ENCODE peak calls at places on chromosome 11, in seven cellular contexts. P, I, C, O, V, N and T are unnamed samples.

GRCh38 chr11:86245369-86246292 is 1.1 kb downstream of the EED start:
- DNase-seq in O (peak), V (peak), I (no peak), N (peak), C (peak), P (peak), T (peak)

GRCh38 chr11:117564321-117564720 is 232.7 kb downstream of the DSCAML1 start:
- DNase-seq in N (no peak), I (no peak), O (no peak), P (no peak), C (no peak), V (no peak), T (no peak)

GRCh38 chr11:47033439-47033838 is 96.9 kb downstream of the CSTPP1 start:
- DNase-seq in V (no peak), C (peak), P (no peak), I (no peak), N (no peak), O (no peak), T (no peak)

GRCh38 chr11:8016396-8016949 is 29.3 kb downstream of the EIF3F start:
- DNase-seq in C (peak), N (no peak), I (peak), V (no peak), P (peak), O (no peak), T (peak)

GRCh38 chr11:8232849-8233606 is 30.6 kb downstream of the LMO1 start:
- DNase-seq in I (no peak), P (no peak), N (no peak), C (no peak), O (no peak), V (no peak), T (no peak)

GRCh38 chr11:11608783-11609232 is 13.0 kb downstream of the GALNT18 start:
- DNase-seq in N (peak), C (no peak), I (no peak), O (no peak), P (peak), V (peak), T (no peak)

GRCh38 chr11:48096588-48097525 is 116.5 kb downstream of the PTPRJ start:
- DNase-seq in V (no peak), P (peak), O (no peak), I (peak), C (peak), N (peak), T (no peak)

GRCh38 chr11:123213307-123213708 is 18.3 kb upstream of the CLMP start:
- DNase-seq in P (no peak), C (no peak), I (peak), V (no peak), N (no peak), O (no peak), T (no peak)

GRCh38 chr11:1121343-1122331 is 36.1 kb upstream of the MUC5AC start:
- DNase-seq in N (peak), I (no peak), V (no peak), P (no peak), O (no peak), C (no peak), T (no peak)

GRCh38 chr11:19025799-19026406 is 34.6 kb downstream of the MRGPRX2 start:
- DNase-seq in I (no peak), N (peak), V (peak), C (no peak), O (no peak), P (no peak), T (no peak)

GRCh38 chr11:110984147-110984546 is 261.4 kb upstream of the POU2AF2 start:
- DNase-seq in O (no peak), I (no peak), V (peak), N (peak), P (peak), C (peak), T (no peak)

GRCh38 chr11:61776561-61777075 is 15.8 kb downstream of the TMEM258 start:
- DNase-seq in C (peak), P (peak), V (peak), I (peak), O (no peak), N (peak), T (peak)

GRCh38 chr11:12460441-12460840 is 83.1 kb downstream of the PARVA start:
- DNase-seq in C (peak), V (peak), O (no peak), I (no peak), N (peak), P (no peak), T (no peak)

GRCh38 chr11:129894281-129895125 is 875 bp downstream of the NFRKB start:
- DNase-seq in P (peak), V (peak), O (no peak), N (peak), C (no peak), I (no peak), T (no peak)

GRCh38 chr11:115961168-115962003 is 457.2 kb upstream of the CADM1 start:
- DNase-seq in O (no peak), I (no peak), P (no peak), N (no peak), C (peak), V (no peak), T (no peak)

GRCh38 chr11:130740819-130741218 is 175.5 kb downstream of the SNX19 start:
- DNase-seq in C (no peak), V (no peak), P (no peak), O (no peak), I (no peak), N (peak), T (no peak)

GRCh38 chr11:23257556-23257955 is 397.3 kb upstream of the CCDC179 start:
- DNase-seq in O (no peak), P (no peak), I (no peak), C (no peak), N (no peak), V (no peak), T (no peak)

GRCh38 chr11:126424471-126425039 is 69.1 kb downstream of the ST3GAL4 start:
- DNase-seq in O (no peak), P (no peak), C (no peak), N (no peak), I (no peak), V (no peak), T (no peak)

GRCh38 chr11:62128835-62129234 is 5.0 kb downstream of the INCENP start:
- DNase-seq in C (no peak), I (no peak), O (no peak), N (no peak), V (no peak), P (no peak), T (no peak)

GRCh38 chr11:88689548-88690240 is 352.2 kb upstream of the CTSC start:
- DNase-seq in C (no peak), O (no peak), N (no peak), P (no peak), V (no peak), I (no peak), T (no peak)

GRCh38 chr11:120563698-120564572 is 52.4 kb downstream of the GRIK4 start:
- DNase-seq in P (no peak), V (peak), C (peak), I (peak), O (peak), N (no peak), T (peak)

GRCh38 chr11:6559375-6559774 is 44.0 kb downstream of the RRP8 start:
- DNase-seq in O (no peak), N (no peak), I (no peak), V (no peak), P (no peak), C (no peak), T (no peak)

GRCh38 chr11:62925745-62926668 is 4.8 kb upstream of the CHRM1 start:
- DNase-seq in O (no peak), N (no peak), V (peak), C (peak), I (peak), P (peak), T (no peak)

GRCh38 chr11:115234794-115235193 is 269.4 kb downstream of the CADM1 start:
- DNase-seq in N (no peak), C (no peak), O (no peak), I (no peak), V (no peak), P (no peak), T (no peak)

GRCh38 chr11:71343828-71344400 is 91.5 kb upstream of the SHANK2 start:
- DNase-seq in N (no peak), I (no peak), C (no peak), P (no peak), V (no peak), O (no peak), T (no peak)

DNA sequence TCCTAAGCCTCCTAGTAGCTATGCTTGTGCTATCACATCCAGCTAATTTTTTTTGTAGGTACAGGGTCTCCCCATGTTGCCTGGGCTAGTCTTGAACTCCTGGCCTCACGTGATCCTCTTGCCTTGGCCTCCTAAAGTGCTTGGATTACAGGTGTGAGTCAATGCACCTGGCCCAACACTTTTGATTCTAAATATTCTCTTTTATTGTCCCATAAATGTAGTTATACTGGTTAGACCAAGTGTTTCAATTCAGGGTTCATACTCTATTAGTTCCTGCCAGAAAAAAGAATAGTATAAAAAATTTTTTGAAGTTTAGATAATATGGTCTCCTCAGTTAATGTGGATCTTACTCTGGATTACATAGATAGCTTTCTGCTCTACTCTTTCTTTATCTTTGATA is 6.7 kb upstream of the PTH start:
- DNase-seq in P (no peak), I (no peak), C (no peak), N (no peak), V (no peak), O (no peak), T (no peak)
- H4K8ac ChIP-seq in P (no peak), I (no peak), C (no peak), N (no peak), V (no peak), O (no peak), T (no peak)

GRCh38 chr11:70078796-70079616 is 889 bp downstream of the ANO1 start:
- DNase-seq in I (peak), P (no peak), V (no peak), N (no peak), O (no peak), C (no peak), T (no peak)

GRCh38 chr11:70079691-70080090 is 1.6 kb downstream of the ANO1 start:
- DNase-seq in V (no peak), P (no peak), I (no peak), C (no peak), N (no peak), O (no peak), T (no peak)

GRCh38 chr11:70076461-70076931 is 1.6 kb upstream of the ANO1 start:
- DNase-seq in V (peak), I (no peak), P (peak), N (no peak), C (no peak), O (no peak), T (no peak)

GRCh38 chr11:70077411-70078094 is 564 bp upstream of the ANO1 start:
- DNase-seq in O (no peak), V (no peak), C (no peak), P (no peak), I (peak), N (no peak), T (no peak)

DNA sequence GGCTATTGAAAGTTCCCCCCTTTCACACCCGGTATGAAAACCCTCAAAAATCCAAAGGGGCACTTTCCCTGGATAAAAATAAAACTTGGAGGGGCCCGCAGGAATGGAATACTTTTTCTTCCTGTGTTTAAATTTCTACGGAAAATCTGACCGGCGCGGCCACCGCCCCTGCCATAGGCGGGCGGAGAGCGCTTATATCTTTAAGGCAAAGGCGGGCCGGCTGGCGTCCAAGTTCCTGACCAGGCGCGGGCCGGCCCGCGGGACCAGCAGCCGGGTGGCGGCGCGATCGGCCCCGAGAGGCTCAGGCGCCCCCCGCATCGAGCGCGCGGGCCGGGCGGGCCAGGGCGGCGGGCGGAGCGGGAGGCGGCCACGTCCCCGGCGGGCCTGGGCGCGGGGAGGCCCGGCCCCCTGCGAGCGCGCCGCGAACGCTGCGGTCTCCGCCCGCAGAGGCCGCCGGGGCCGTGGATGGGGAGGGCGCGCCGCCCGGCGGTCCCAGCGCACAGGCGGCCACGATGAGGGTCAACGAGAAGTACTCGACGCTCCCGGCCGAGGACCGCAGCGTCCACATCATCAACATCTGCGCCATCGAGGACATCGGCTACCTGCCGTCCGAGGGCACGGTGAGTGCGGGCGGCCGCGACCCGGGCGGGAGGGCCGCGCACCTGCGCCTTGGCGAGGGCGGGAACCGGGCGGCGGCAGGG is at the start of gene ANO1:
- DNase-seq in O (no peak), C (no peak), N (peak), P (peak), I (peak), V (no peak), T (no peak)
- H3K4ac ChIP-seq in O (no peak), C (no peak), N (peak), P (no peak), I (peak), V (no peak), T (no peak)

GRCh38 chr11:26801601-26802000 is 79.7 kb upstream of the SLC5A12 start:
- DNase-seq in C (no peak), O (no peak), P (no peak), V (no peak), N (no peak), I (no peak), T (no peak)

GRCh38 chr11:26805001-26805400 is 83.1 kb upstream of the SLC5A12 start:
- DNase-seq in O (no peak), C (peak), I (no peak), N (no peak), P (no peak), V (peak), T (no peak)

DNA sequence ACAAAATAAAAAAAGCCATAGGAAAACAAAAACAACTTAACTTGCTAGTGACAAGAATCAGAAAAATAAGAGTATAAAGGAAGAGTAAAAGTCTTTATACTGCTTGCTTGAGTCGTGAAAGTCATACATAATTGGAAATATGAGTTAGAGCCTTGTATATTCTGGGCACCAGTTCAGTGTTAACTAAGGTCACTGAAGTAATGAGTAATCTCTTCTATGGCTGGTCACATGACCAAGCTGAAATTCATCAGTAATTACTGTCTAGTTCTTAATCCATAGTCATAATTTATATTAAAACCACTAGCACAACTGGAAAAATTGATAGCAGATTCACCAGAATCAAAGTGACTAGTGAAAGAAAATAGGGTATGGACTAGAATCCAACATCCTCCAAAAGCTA is 84.3 kb upstream of the SLC5A12 start:
- DNase-seq in P (no peak), O (no peak), V (no peak), C (no peak), N (peak), I (no peak), T (no peak)
- H4K8ac ChIP-seq in P (no peak), O (no peak), V (no peak), C (no peak), N (no peak), I (no peak), T (no peak)

DNA sequence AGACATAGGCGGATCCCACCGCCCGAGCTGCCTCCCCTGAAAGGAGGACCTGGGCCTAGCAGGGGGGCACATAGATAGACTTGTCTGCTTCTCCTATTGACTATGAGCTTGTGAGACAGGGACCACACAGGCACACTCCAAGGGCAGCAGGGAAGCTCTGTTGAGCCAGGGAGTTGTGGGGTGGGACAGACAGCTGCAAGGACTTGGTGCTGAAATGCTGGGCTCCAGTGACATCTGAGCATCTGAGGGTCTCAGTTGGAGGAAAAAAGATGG is 53.4 kb upstream of the ANO1 start:
- DNase-seq in O (no peak), P (no peak), I (no peak), C (no peak), N (no peak), V (no peak), T (peak)
- H3K4ac ChIP-seq in O (no peak), P (no peak), I (no peak), C (no peak), N (no peak), V (no peak), T (no peak)

GRCh38 chr11:35288817-35289541 is 130.4 kb downstream of the SLC1A2 start:
- DNase-seq in V (peak), N (peak), C (no peak), I (no peak), P (peak), O (no peak), T (no peak)
- H4K8ac ChIP-seq in V (no peak), N (peak), C (peak), I (no peak), P (no peak), O (no peak), T (no peak)

GRCh38 chr11:131796541-131796940 is 426.1 kb downstream of the NTM start:
- DNase-seq in P (no peak), O (no peak), I (no peak), V (no peak), N (no peak), C (no peak), T (no peak)

GRCh38 chr11:131800452-131800851 is 430.0 kb downstream of the NTM start:
- DNase-seq in I (no peak), N (no peak), O (no peak), V (no peak), P (no peak), C (peak), T (no peak)

GRCh38 chr11:131796089-131796488 is 425.7 kb downstream of the NTM start:
- DNase-seq in N (no peak), O (no peak), P (no peak), C (no peak), I (no peak), V (no peak), T (no peak)
- H3K4ac ChIP-seq in N (no peak), O (no peak), P (no peak), C (no peak), I (no peak), V (no peak), T (no peak)

GRCh38 chr11:2265854-2266585 is 4.4 kb downstream of the ASCL2 start:
- DNase-seq in I (no peak), O (no peak), N (no peak), V (no peak), C (no peak), P (peak), T (no peak)

GRCh38 chr11:2267306-2267861 is 3.0 kb downstream of the ASCL2 start:
- DNase-seq in I (no peak), C (no peak), N (no peak), O (no peak), V (no peak), P (peak), T (no peak)

GRCh38 chr11:2265396-2265795 is 5.0 kb downstream of the ASCL2 start:
- DNase-seq in I (no peak), O (no peak), V (no peak), C (no peak), P (peak), N (no peak), T (no peak)

GRCh38 chr11:2267871-2268825 is 2.2 kb downstream of the ASCL2 start:
- DNase-seq in I (no peak), P (peak), N (no peak), C (no peak), V (no peak), O (no peak), T (peak)

DNA sequence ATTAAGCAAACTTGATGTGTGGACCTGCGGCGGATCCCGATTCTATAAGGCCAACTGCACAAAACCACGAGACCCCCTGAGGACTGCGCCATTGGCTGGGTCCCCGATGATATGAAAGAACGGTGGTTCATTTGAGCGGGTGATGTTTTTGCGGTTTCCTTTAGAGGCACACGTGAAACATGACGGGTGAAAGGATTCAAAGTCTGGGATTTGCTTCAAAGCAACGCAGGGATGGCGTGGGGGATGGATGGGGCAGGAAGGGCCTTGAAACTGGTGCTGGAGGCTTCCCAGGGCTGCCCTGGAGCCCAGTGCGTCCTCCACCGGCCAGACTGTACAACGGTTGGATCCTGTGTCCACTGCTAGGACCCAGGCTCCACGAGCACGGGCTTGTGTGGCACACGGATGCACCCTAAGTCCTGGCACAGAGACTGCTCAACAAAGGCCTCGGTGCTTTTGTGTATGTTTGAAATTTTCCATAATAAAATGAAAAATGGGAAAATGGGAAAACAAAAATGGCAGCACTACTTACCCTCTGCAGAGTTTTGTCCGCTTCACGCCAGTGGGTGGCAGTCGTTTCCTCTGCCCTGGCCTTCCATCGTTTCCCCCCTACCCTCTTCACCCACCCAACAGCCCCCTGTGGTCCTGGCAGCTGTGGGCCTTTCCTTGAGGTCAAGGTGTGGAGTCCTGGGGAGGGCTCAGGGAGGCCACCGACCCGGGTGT is 3.6 kb downstream of the ASCL2 start:
- DNase-seq in P (peak), I (no peak), O (no peak), V (no peak), N (no peak), C (no peak), T (no peak)
- H4K8ac ChIP-seq in P (no peak), I (no peak), O (no peak), V (no peak), N (no peak), C (no peak), T (no peak)